ENCODE peak calls at places on chromosomes 2 and 18, in eight cellular contexts. E, O, F, H, D, L, T and J are unnamed samples.

GRCh38 chr2:209189893-209190292 is 234.0 kb upstream of the MAP2 start:
- DNase-seq in L (no peak), D (no peak), H (no peak), E (no peak), O (no peak), T (no peak), F (no peak), J (no peak)

GRCh38 chr2:52220393-52220792 is 1188.5 kb upstream of the NRXN1 start:
- DNase-seq in F (peak), T (no peak), H (no peak), O (no peak), L (no peak), D (peak), E (no peak), J (no peak)

GRCh38 chr18:44821924-44822323 is 141.2 kb downstream of the SETBP1 start:
- DNase-seq in E (no peak), H (no peak), L (no peak), D (no peak), F (no peak), T (no peak), O (no peak), J (no peak)

GRCh38 chr2:172080641-172081230 is 4.6 kb upstream of the DLX1 start:
- DNase-seq in F (no peak), L (no peak), D (no peak), T (no peak), O (no peak), H (no peak), E (no peak), J (no peak)

GRCh38 chr2:125681976-125682805 is 973.8 kb upstream of the GYPC start:
- DNase-seq in F (no peak), L (no peak), O (no peak), T (no peak), E (no peak), D (no peak), H (peak), J (no peak)

GRCh38 chr2:207770602-207771404 is 1.1 kb upstream of the FZD5 start:
- DNase-seq in H (no peak), F (peak), D (no peak), T (no peak), O (no peak), L (no peak), E (no peak), J (no peak)

GRCh38 chr18:73340135-73340934 is 472.5 kb upstream of the NETO1 start:
- DNase-seq in F (no peak), D (peak), T (no peak), E (no peak), L (no peak), H (no peak), O (peak), J (no peak)

GRCh38 chr18:43396266-43396665 is 119.0 kb upstream of the SYT4 start:
- DNase-seq in T (no peak), E (no peak), O (no peak), L (no peak), H (no peak), D (no peak), F (no peak), J (no peak)

GRCh38 chr2:71348302-71348701 is 16.7 kb downstream of the ZNF638 start:
- DNase-seq in L (no peak), O (peak), F (no peak), E (no peak), D (no peak), H (peak), T (no peak), J (no peak)

GRCh38 chr18:48577478-48578190 is 38.8 kb downstream of the CTIF start:
- DNase-seq in L (no peak), O (no peak), E (no peak), H (no peak), F (no peak), D (no peak), T (no peak), J (no peak)

GRCh38 chr2:241114836-241115235 is 12.7 kb upstream of the MTERF4 start:
- DNase-seq in T (no peak), L (no peak), O (no peak), F (no peak), E (no peak), H (no peak), D (no peak), J (no peak)

GRCh38 chr2:223723954-223724411 is 113.4 kb downstream of the AP1S3 start:
- DNase-seq in L (no peak), F (no peak), E (no peak), O (no peak), H (peak), D (no peak), T (no peak), J (no peak)

GRCh38 chr2:70304501-70304900 is 2.6 kb upstream of the FAM136A start:
- DNase-seq in H (no peak), L (no peak), T (no peak), E (no peak), D (no peak), O (no peak), F (no peak), J (no peak)

GRCh38 chr2:41598161-41598894 is 449.5 kb upstream of the PKDCC start:
- DNase-seq in D (no peak), T (no peak), H (no peak), F (no peak), O (no peak), E (no peak), L (no peak), J (no peak)

GRCh38 chr18:48028081-48028480 is 97.6 kb upstream of the SMAD2 start:
- DNase-seq in T (no peak), L (no peak), F (no peak), O (no peak), H (no peak), D (no peak), E (no peak), J (no peak)

GRCh38 chr2:105100064-105100840 is 62.4 kb downstream of the MRPS9 start:
- DNase-seq in F (no peak), E (no peak), T (no peak), O (no peak), L (no peak), H (no peak), D (no peak), J (no peak)

GRCh38 chr2:28445448-28446258 is 50.2 kb upstream of the PLB1 start:
- DNase-seq in H (peak), D (no peak), E (no peak), L (peak), O (peak), T (no peak), F (peak), J (no peak)

GRCh38 chr2:131033786-131034121 is 59.5 kb downstream of the FAM168B start:
- DNase-seq in F (no peak), E (no peak), T (no peak), H (no peak), D (no peak), L (no peak), O (no peak), J (no peak)

GRCh38 chr18:23779696-23780303 is 90.5 kb downstream of the LAMA3 start:
- DNase-seq in L (peak), H (peak), E (no peak), F (no peak), D (no peak), O (peak), T (no peak), J (no peak)

GRCh38 chr18:35142270-35142605 is 98.6 kb upstream of the ZNF397 start:
- DNase-seq in H (no peak), T (no peak), E (no peak), F (no peak), O (no peak), L (no peak), D (no peak), J (no peak)

GRCh38 chr2:26957524-26957923 is 12.9 kb upstream of the MAPRE3 start:
- DNase-seq in O (no peak), D (no peak), E (no peak), H (no peak), F (no peak), T (no peak), L (no peak), J (no peak)

GRCh38 chr18:63878343-63878742 is 9.2 kb upstream of the SERPINB2 start:
- DNase-seq in T (no peak), L (no peak), O (peak), D (no peak), E (no peak), F (no peak), H (no peak), J (no peak)

GRCh38 chr2:142307716-142308115 is 176.9 kb upstream of the LRP1B start:
- DNase-seq in E (no peak), D (no peak), T (no peak), H (no peak), O (no peak), F (no peak), L (no peak), J (no peak)

GRCh38 chr2:140440815-140441214 is 1660.6 kb upstream of the NXPH2 start:
- DNase-seq in D (no peak), F (no peak), E (no peak), O (no peak), H (no peak), T (no peak), L (no peak), J (no peak)

GRCh38 chr2:120524174-120524573 is 178.2 kb downstream of the INHBB start:
- DNase-seq in F (no peak), D (no peak), O (no peak), H (no peak), L (no peak), E (no peak), T (no peak), J (peak)

GRCh38 chr18:23939896-23940295 is 74.7 kb upstream of the TTC39C start:
- DNase-seq in T (no peak), L (no peak), F (no peak), H (no peak), E (no peak), D (no peak), O (no peak), J (no peak)

GRCh38 chr2:70901235-70902066 is 34.2 kb upstream of the ATP6V1B1 start:
- DNase-seq in H (no peak), D (no peak), F (no peak), E (no peak), T (no peak), O (peak), L (peak), J (peak)

GRCh38 chr2:232485333-232485756 is 2.3 kb downstream of the ECEL1 start:
- DNase-seq in T (no peak), H (no peak), F (no peak), E (no peak), L (no peak), D (no peak), O (no peak), J (no peak)

GRCh38 chr18:23453657-23454011 is 547 bp downstream of the RIOK3 start:
- DNase-seq in L (no peak), O (peak), E (peak), H (no peak), T (no peak), F (no peak), D (peak), J (no peak)

GRCh38 chr18:77065221-77065981 is 67.2 kb downstream of the MBP start:
- DNase-seq in O (peak), D (no peak), F (peak), L (no peak), E (no peak), T (no peak), H (no peak), J (no peak)

GRCh38 chr2:70888389-70888924 is 47.2 kb upstream of the ATP6V1B1 start:
- DNase-seq in H (no peak), E (no peak), F (no peak), O (no peak), T (no peak), L (no peak), D (no peak), J (no peak)

GRCh38 chr2:74514368-74515270 is at the start of gene TLX2:
- DNase-seq in F (no peak), T (no peak), E (no peak), O (no peak), H (no peak), D (no peak), L (no peak), J (no peak)

GRCh38 chr2:10814142-10814541 is 1.6 kb upstream of the PDIA6 start:
- DNase-seq in D (no peak), F (no peak), T (no peak), O (no peak), E (no peak), H (no peak), L (no peak), J (peak)

GRCh38 chr2:239167011-239167673 is 233.7 kb downstream of the HDAC4 start:
- DNase-seq in H (no peak), L (no peak), F (peak), T (no peak), O (no peak), E (no peak), D (peak), J (peak)

GRCh38 chr2:237170017-237170416 is 84.3 kb downstream of the COPS8 start:
- DNase-seq in F (no peak), E (no peak), D (no peak), L (no peak), O (peak), T (no peak), H (no peak), J (no peak)

GRCh38 chr2:200188851-200189250 is 117.6 kb upstream of the SPATS2L start:
- DNase-seq in L (no peak), E (no peak), O (no peak), H (no peak), D (no peak), T (no peak), F (no peak), J (no peak)

GRCh38 chr2:119517433-119517832 is 6.8 kb downstream of the SCTR start:
- DNase-seq in E (peak), O (peak), F (peak), L (peak), H (peak), D (peak), T (peak), J (peak)

GRCh38 chr2:19711470-19712372 is 190.1 kb downstream of the TTC32 start:
- DNase-seq in F (no peak), L (peak), H (no peak), E (no peak), D (no peak), T (peak), O (peak), J (no peak)

GRCh38 chr18:26336572-26336971 is 110.3 kb downstream of the TAF4B start:
- DNase-seq in H (no peak), E (no peak), D (no peak), L (no peak), O (no peak), F (no peak), T (no peak), J (no peak)

GRCh38 chr2:185967335-185967734 is 228.7 kb downstream of the FSIP2 start:
- DNase-seq in O (no peak), T (no peak), H (no peak), E (no peak), F (no peak), D (no peak), L (no peak), J (no peak)

DNA sequence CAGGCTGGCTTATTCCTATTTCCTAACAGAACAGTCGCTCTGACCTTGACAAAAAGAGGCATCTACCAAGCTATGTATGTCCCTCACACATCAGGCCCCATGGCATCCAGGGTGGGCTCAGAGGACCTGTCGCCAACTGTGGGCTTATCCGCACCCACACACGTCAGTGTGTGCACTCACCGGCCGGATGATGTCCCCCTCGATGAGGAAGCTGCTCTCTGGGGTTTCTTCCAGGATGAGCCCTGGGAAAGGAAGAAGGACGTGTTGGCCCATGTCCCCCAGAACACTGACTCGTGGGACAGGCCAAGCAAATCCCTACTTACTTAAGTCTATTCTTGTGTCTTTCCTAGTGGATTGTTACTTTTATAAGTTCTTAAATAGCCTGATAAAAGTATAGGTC is 3.1 kb downstream of the ASTL start:
- DNase-seq in F (no peak), T (no peak), O (no peak), D (no peak), H (no peak), L (no peak), E (no peak), J (no peak)
- TF ChIP-seq POLR2A in F (no peak), T (no peak), O (no peak), D (no peak), H (no peak), L (no peak), E (no peak), J (no peak)

DNA sequence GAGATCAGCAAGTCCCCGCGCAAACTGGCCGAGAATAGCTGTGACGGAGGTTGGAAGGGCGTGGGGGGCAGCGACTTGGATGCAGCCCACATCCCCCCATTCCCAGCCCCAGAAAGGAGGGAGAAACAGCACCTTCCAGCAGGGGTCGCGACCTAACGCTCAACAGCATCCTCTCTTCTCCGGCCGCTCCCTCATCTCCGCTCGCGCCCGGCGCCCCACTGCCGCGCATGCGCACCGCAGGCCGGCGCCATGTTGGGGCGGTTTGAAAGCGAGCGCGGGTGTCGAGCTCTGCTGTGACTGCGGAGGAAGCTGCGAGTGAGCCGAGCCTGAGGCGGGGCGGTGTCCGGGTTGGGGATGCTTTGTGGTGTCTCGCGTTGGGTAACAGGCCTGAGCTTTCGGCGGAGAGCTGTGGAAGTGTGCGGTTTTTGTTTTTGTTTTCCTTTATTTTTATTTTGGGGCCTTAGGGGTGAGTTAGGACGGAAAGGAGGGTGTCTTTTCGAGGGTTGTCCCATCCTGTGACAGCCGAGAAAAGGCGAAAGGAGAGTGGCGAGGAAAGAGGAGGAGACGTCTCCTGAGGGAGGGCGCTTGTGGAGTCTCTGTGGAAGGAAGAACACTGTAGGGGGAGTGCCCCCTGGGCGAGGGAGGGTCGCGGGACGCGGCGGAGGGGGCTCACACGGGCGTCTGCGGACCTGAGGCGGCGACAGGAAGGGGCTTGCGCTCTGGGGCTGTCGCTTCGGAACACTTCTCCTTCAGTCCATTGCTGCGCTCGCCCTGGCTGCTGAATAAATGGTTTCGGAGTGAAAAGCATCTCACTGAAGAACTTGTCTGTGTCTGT is at the start of the genes C18orf54 and STARD6:
- DNase-seq in H (peak), O (peak), D (peak), F (peak), E (peak), L (peak), T (peak), J (peak)
- TF ChIP-seq POLR2A in H (peak), O (peak), D (peak), F (peak), E (peak), L (no peak), T (peak), J (no peak)

GRCh38 chr2:8414946-8415869 is 266.6 kb upstream of the ID2 start:
- DNase-seq in L (no peak), E (no peak), H (no peak), O (no peak), T (no peak), F (no peak), D (no peak), J (no peak)

GRCh38 chr2:8412082-8412481 is 269.8 kb upstream of the ID2 start:
- DNase-seq in O (no peak), H (no peak), L (no peak), T (no peak), E (no peak), D (peak), F (no peak), J (peak)

GRCh38 chr2:8416172-8416571 is 265.7 kb upstream of the ID2 start:
- DNase-seq in O (no peak), T (no peak), D (no peak), H (no peak), F (no peak), L (no peak), E (no peak), J (no peak)

GRCh38 chr2:8412586-8412985 is 269.3 kb upstream of the ID2 start:
- DNase-seq in H (no peak), E (no peak), L (no peak), F (no peak), O (no peak), D (peak), T (no peak), J (peak)

GRCh38 chr2:8413589-8414135 is 268.2 kb upstream of the ID2 start:
- DNase-seq in E (peak), F (peak), T (no peak), H (no peak), L (no peak), O (peak), D (peak), J (no peak)
- TF ChIP-seq POLR2A in E (no peak), F (no peak), T (no peak), H (no peak), L (no peak), O (no peak), D (no peak), J (no peak)

GRCh38 chr2:180980185-180980942 is at the start of gene UBE2E3:
- DNase-seq in H (peak), T (peak), F (peak), L (peak), O (peak), D (peak), E (peak), J (peak)
- TF ChIP-seq POLR2A in H (peak), T (peak), F (peak), L (peak), O (peak), D (peak), E (peak), J (no peak)

GRCh38 chr2:179393481-179393880 is 128.8 kb upstream of the SESTD1 start:
- DNase-seq in H (no peak), T (no peak), E (no peak), D (no peak), O (no peak), L (no peak), F (no peak), J (no peak)
- TF ChIP-seq POLR2A in H (no peak), T (no peak), E (no peak), D (no peak), O (no peak), L (no peak), F (no peak), J (no peak)

GRCh38 chr2:127293758-127294562 is at the start of gene ERCC3:
- DNase-seq in F (peak), D (peak), O (peak), H (peak), L (peak), E (peak), T (peak), J (peak)
- TF ChIP-seq POLR2A in F (peak), D (peak), O (peak), H (peak), L (peak), E (no peak), T (peak), J (no peak)